ENCODE peak calls at places on chromosomes 3 and 15, in four cellular contexts. H is lower lobe of right lung, C is HCT116, U is neuronal stem cell. T is an unnamed sample.
A peak's percentile ranks its signal among the peaks of the same experiment; 100 is the strongest.

GRCh38 chr3:147410126-147410517 is 957 bp downstream of the ZIC1 start:
- DNase-seq in U (no peak), C (no peak), H (no peak), T (peak; percentile 36)

GRCh38 chr3:66497288-66497972 is 3.4 kb downstream of the LRIG1 start:
- DNase-seq in C (no peak), U (no peak), H (no peak), T (no peak)

GRCh38 chr3:54042259-54042823 is 80.0 kb upstream of the CACNA2D3 start:
- DNase-seq in C (no peak), U (no peak), H (no peak), T (no peak)

GRCh38 chr3:186644683-186645082 is 4.5 kb downstream of the FETUB start:
- DNase-seq in C (no peak), H (no peak), U (no peak), T (no peak)

GRCh38 chr3:107841864-107842263 is 249.0 kb downstream of the CD47 start:
- DNase-seq in C (no peak), U (no peak), H (no peak), T (no peak)

GRCh38 chr3:149395107-149396089 is 17.9 kb upstream of the TM4SF1 start:
- DNase-seq in C (no peak), U (no peak), H (no peak), T (no peak)

GRCh38 chr3:61776390-61776789 is 215.0 kb downstream of the PTPRG start:
- DNase-seq in H (no peak), C (no peak), U (no peak), T (no peak)

GRCh38 chr3:96175500-96175899 is 638.9 kb upstream of the EPHA6 start:
- DNase-seq in H (no peak), U (no peak), C (no peak), T (no peak)

GRCh38 chr3:156214676-156215075 is 94.3 kb downstream of the KCNAB1 start:
- DNase-seq in U (no peak), C (no peak), H (no peak), T (no peak)

GRCh38 chr15:98740963-98741362 is 92.6 kb downstream of the IGF1R start:
- DNase-seq in U (no peak), H (no peak), C (no peak), T (no peak)
- H3K4me1 ChIP-seq in U (peaks cover 10% of the 10 kb centered on the region), H (peaks cover 27% of the 10 kb centered on the region), C (peaks cover 12% of the 10 kb centered on the region), T (peaks cover 2% of the 10 kb centered on the region)

GRCh38 chr3:138367326-138367850 is 19.0 kb downstream of the MRAS start:
- DNase-seq in U (no peak), C (no peak), H (no peak), T (no peak)
- H3K4me1 ChIP-seq in U (peaks cover 9% of the 10 kb centered on the region), C (peaks cover 9% of the 10 kb centered on the region), H (peaks cover 45% of the 10 kb centered on the region), T (no peaks in the 10 kb centered on the region)

DNA sequence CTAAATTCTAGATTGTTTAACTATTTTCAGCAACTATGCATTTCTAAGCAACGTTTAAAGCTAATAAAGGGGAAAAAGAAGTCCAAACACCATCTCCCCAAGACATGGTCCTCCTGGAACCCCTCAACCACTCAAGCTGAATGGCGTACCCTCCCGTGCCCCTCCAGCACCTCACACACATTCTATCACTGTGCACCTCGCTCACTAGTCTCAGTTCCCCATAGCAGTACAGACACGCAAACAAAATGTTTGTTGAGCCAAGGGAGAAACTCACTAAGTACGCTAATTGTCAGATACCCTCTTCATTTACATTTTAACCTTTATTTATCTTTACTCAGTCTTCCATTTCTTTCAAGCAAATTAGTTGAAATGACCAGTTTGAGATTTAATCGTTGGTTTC is 48.8 kb downstream of the ACAP2 start:
- DNase-seq in C (no peak), H (no peak), U (no peak), T (no peak)
- H3K4me1 ChIP-seq in C (no peaks in the 10 kb centered on the region), H (peaks cover 15% of the 10 kb centered on the region), U (peaks cover 2% of the 10 kb centered on the region), T (no peaks in the 10 kb centered on the region)

DNA sequence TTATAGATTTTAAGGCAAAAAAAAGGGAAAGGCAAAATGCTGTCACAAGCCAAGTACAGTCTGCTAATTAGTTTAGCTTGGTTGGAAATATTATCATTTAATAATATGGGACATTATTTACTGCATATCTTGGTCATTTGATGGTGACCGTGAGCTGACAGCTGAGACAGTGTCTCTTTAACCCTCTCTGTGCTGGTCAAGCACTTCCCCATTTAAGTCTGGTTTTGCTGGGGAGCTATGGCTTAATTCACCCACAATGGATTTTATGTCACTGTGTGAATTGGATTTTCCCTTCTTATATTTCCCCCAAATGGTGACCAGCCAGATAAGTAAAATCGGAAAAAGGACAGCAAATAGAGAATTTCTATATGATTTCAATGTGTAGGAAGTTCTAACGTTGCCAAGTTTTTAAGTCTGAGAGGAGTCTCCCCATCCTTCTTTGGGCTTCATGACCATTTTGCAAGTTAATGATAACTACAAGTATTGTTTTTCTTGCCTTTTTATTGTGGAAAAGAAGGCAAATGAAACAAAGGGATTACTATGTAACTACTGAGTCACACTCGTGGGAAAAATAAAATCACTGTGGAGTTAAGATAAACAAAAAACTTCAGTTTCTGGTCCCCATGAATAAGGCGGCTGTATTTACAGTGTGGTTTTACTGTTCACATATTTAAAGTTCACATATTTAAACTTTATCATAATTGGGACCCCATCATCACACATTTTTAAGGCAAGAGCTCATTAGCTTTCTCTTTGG is 373.5 kb downstream of the NR2F2 start:
- DNase-seq in C (no peak), U (no peak), H (no peak), T (no peak)
- H3K4me1 ChIP-seq in C (no peaks in the 10 kb centered on the region), U (peaks cover 25% of the 10 kb centered on the region), H (no peaks in the 10 kb centered on the region), T (peaks cover 2% of the 10 kb centered on the region)

DNA sequence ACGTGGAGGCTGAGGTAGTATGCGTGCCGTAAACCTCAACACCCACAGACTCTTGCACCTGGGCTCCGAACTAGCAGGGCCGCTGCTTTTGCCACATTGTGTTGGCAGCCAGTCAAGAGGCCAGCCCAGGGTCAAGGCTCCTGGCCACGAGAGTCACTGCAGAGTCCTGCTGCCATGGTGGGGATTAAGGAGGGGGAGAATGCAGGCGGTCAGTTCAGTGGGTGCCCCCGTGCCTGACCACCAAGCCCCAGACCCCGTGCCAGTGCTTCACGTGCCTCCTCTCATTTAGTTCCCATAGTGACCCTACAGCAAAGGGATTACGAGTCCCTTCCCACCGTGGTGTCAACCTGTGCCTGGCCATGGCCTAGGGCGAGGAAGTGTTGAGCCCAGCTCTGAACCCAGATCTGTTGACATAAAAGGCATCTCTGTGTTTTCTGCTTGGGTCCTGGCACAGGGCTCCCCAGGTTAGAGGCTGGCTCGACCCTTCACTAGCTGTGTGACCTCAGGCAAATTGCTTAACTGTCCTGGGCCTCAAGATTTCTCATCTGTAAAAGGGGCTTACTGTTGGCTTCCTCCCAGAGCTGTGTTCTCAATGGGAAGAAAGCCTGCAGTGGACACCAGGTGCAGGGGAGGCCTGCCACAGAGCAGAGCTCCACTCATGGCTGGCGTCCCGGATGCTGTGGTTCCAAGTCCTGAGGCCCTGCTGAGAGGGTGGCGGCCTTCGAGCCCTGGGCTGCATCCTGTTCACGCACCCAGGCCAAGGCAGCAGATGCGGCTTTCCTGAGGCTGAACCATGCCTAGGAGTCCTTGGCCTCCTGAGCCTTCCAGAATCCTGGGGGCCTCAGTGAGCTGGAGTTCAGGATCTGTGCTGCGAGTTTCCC is 32.8 kb downstream of the FBLN2 start:
- DNase-seq in U (no peak), H (no peak), C (no peak), T (peak; percentile 55)
- H3K4me1 ChIP-seq in U (no peaks in the 10 kb centered on the region), H (no peaks in the 10 kb centered on the region), C (no peaks in the 10 kb centered on the region), T (no peaks in the 10 kb centered on the region)

DNA sequence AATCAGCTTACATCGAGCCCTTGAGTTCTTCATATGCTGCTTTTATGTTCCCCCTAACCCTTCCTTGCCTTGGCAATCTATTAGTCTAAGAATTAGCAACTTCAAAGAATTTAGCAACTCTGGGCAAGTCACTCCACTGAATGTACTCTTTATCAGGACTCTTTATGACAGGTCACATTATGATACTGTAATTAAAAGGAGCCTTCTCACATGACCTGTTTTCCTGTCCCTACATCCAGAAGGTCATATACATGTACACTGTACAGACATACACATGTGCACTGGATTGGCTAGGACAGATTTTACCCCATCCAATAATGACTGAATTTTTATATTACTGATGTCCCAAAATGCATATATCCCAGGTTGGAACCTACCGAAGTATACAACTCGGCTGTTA is 463.1 kb downstream of the SHQ1 start:
- DNase-seq in H (no peak), C (no peak), U (no peak), T (no peak)
- H3K4me1 ChIP-seq in H (peaks cover 64% of the 10 kb centered on the region), C (peaks cover 4% of the 10 kb centered on the region), U (peaks cover 8% of the 10 kb centered on the region), T (no peaks in the 10 kb centered on the region)

DNA sequence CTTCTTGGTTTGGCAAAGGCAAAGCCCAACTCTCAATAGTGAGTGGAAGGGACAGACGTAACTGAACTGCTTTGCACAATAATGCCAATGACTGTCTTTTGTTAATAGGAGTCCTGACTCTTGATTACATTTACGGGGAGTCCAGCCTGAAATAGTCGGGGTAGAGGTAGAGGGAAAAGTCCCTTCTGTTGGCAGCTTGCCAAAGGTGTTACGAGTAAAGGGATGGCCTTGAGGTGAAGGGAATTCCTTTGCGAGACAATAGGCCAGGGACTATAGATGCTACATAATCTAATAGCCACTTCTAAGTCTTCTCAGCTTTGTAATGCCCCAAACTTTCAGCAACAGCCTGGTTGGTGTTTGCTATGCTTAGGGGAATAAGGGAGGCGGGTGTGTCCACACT is 2.2 kb upstream of the SENP2 start:
- DNase-seq in C (no peak), H (no peak), U (no peak), T (no peak)
- H3K4me1 ChIP-seq in C (peaks cover 20% of the 10 kb centered on the region), H (peaks cover 26% of the 10 kb centered on the region), U (peaks cover 3% of the 10 kb centered on the region), T (peaks cover 3% of the 10 kb centered on the region)

GRCh38 chr15:64921711-64922110 is 10.0 kb downstream of the ANKDD1A start:
- DNase-seq in H (no peak), C (no peak), U (no peak), T (no peak)

GRCh38 chr15:64923546-64923945 is 11.8 kb downstream of the ANKDD1A start:
- DNase-seq in H (no peak), C (no peak), U (no peak), T (no peak)

GRCh38 chr15:64928626-64929220 is 17.0 kb downstream of the ANKDD1A start:
- DNase-seq in C (no peak), H (no peak), U (no peak), T (no peak)

GRCh38 chr15:64926661-64927060 is 15.0 kb downstream of the ANKDD1A start:
- DNase-seq in C (no peak), U (no peak), H (no peak), T (no peak)

DNA sequence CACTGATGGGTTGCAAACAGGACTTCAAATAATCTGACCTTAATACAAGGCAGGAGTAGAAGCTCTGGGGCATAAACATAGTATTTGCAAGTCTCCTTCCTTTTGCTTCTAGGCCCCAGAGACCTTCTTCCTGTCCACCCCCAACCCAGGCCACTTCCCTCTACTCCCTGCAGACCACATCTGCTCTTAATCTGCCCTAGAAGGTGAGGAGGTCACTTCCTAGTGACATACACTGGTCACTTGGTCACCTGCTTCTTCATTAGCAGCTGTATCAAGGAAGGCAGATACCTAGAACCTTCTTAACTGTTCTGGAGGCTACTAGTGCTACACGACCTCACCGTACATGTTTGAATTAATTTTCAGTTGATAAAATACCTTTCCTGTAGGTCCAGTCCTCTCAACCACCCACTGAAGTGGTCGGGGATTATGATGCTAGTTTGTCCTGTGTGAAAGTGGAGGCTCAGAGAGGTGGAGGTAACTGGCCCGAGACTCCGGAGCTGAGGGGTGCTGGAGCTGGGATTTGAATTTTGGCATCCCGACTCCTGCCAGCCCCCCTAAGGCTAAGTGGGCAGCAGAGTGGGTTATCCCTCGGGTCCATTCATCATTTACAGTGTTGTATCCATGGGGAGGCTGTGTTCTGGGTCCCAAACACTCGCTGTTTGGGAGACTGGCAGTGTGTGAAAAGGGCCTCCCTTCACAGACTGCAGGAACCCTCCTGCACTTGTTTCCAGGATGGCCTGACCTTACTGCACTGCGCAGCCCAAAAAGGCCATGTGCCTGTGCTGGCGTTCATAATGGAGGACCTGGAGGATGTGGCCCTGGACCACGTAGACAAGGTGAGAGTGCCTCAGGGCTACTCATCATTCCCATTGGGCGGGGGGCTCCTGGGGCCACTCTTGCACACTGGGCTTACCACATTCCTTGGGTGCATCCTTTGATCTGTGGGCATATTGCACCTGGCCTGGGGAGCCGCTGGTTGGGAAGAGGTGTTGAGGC is 13.9 kb downstream of the ANKDD1A start:
- DNase-seq in H (no peak), C (no peak), U (no peak), T (no peak)
- H3K4me1 ChIP-seq in H (no peaks in the 10 kb centered on the region), C (peaks cover 13% of the 10 kb centered on the region), U (no peaks in the 10 kb centered on the region), T (no peaks in the 10 kb centered on the region)